ENCODE peak calls at places on chromosomes 5 and 9, in ten cellular contexts. One of them, this sample, is unnamed. For H3K9me3, the result is how much of the 10 kb centered on the place peaks cover.

GRCh38 chr5:178431777-178432155 is 158.4 kb downstream of the COL23A1 start:
- DNase-seq in transverse colon: no peak
- DNase-seq in endothelial cell of umbilical vein: no peak
- DNase-seq in upper lobe of left lung: no peak
- DNase-seq in H1: no peak
- DNase-seq in sigmoid colon: no peak
- DNase-seq in stomach: no peak
- DNase-seq in SK-N-SH: no peak
- DNase-seq in breast epithelium: no peak
- DNase-seq in HCT116: no peak
- DNase-seq in this sample: no peak

GRCh38 chr5:87829214-87829551 is 416.5 kb upstream of the CCNH start:
- DNase-seq in breast epithelium: peak
- DNase-seq in HCT116: peak
- DNase-seq in stomach: peak
- DNase-seq in SK-N-SH: no peak
- DNase-seq in transverse colon: no peak
- DNase-seq in sigmoid colon: peak
- DNase-seq in endothelial cell of umbilical vein: no peak
- DNase-seq in H1: no peak
- DNase-seq in upper lobe of left lung: no peak
- DNase-seq in this sample: no peak

GRCh38 chr5:58922392-58923171 is 339.7 kb downstream of the RAB3C start:
- DNase-seq in SK-N-SH: no peak
- DNase-seq in upper lobe of left lung: peak
- DNase-seq in stomach: peak
- DNase-seq in sigmoid colon: peak
- DNase-seq in breast epithelium: peak
- DNase-seq in transverse colon: peak
- DNase-seq in HCT116: no peak
- DNase-seq in endothelial cell of umbilical vein: peak
- DNase-seq in H1: no peak
- DNase-seq in this sample: peak

GRCh38 chr9:119365291-119366027 is 3.8 kb downstream of the BRINP1 start:
- DNase-seq in endothelial cell of umbilical vein: peak
- DNase-seq in transverse colon: no peak
- DNase-seq in sigmoid colon: no peak
- DNase-seq in H1: peak
- DNase-seq in SK-N-SH: peak
- DNase-seq in upper lobe of left lung: no peak
- DNase-seq in stomach: no peak
- DNase-seq in HCT116: no peak
- DNase-seq in breast epithelium: no peak
- DNase-seq in this sample: no peak

GRCh38 chr5:157607371-157608161 is 32.0 kb upstream of the ADAM19 start:
- DNase-seq in upper lobe of left lung: no peak
- DNase-seq in HCT116: peak
- DNase-seq in endothelial cell of umbilical vein: no peak
- DNase-seq in sigmoid colon: no peak
- DNase-seq in stomach: no peak
- DNase-seq in SK-N-SH: no peak
- DNase-seq in H1: no peak
- DNase-seq in transverse colon: peak
- DNase-seq in breast epithelium: no peak
- DNase-seq in this sample: no peak

GRCh38 chr9:68997676-68998075 is 16.2 kb downstream of the PRKACG start:
- DNase-seq in sigmoid colon: no peak
- DNase-seq in endothelial cell of umbilical vein: no peak
- DNase-seq in transverse colon: no peak
- DNase-seq in breast epithelium: no peak
- DNase-seq in H1: no peak
- DNase-seq in SK-N-SH: no peak
- DNase-seq in HCT116: no peak
- DNase-seq in upper lobe of left lung: no peak
- DNase-seq in stomach: no peak
- DNase-seq in this sample: no peak

GRCh38 chr9:98159790-98160189 is 32.6 kb downstream of the CORO2A start:
- DNase-seq in endothelial cell of umbilical vein: no peak
- DNase-seq in breast epithelium: no peak
- DNase-seq in sigmoid colon: no peak
- DNase-seq in SK-N-SH: no peak
- DNase-seq in stomach: no peak
- DNase-seq in upper lobe of left lung: no peak
- DNase-seq in transverse colon: no peak
- DNase-seq in HCT116: no peak
- DNase-seq in H1: no peak
- DNase-seq in this sample: no peak

GRCh38 chr5:129271309-129271708 is 176.8 kb downstream of the ISOC1 start:
- DNase-seq in upper lobe of left lung: no peak
- DNase-seq in HCT116: peak
- DNase-seq in transverse colon: no peak
- DNase-seq in breast epithelium: no peak
- DNase-seq in sigmoid colon: no peak
- DNase-seq in stomach: no peak
- DNase-seq in endothelial cell of umbilical vein: peak
- DNase-seq in H1: no peak
- DNase-seq in SK-N-SH: no peak
- DNase-seq in this sample: no peak

GRCh38 chr9:75432386-75432785 is 344.1 kb downstream of the OSTF1 start:
- DNase-seq in HCT116: no peak
- DNase-seq in H1: no peak
- DNase-seq in stomach: no peak
- DNase-seq in endothelial cell of umbilical vein: no peak
- DNase-seq in breast epithelium: no peak
- DNase-seq in sigmoid colon: no peak
- DNase-seq in upper lobe of left lung: no peak
- DNase-seq in SK-N-SH: no peak
- DNase-seq in transverse colon: no peak
- DNase-seq in this sample: no peak

GRCh38 chr5:22835630-22836029 is 17.5 kb downstream of the CDH12 start:
- DNase-seq in transverse colon: no peak
- DNase-seq in sigmoid colon: no peak
- DNase-seq in upper lobe of left lung: no peak
- DNase-seq in HCT116: no peak
- DNase-seq in stomach: no peak
- DNase-seq in H1: no peak
- DNase-seq in SK-N-SH: no peak
- DNase-seq in endothelial cell of umbilical vein: no peak
- DNase-seq in breast epithelium: no peak
- DNase-seq in this sample: no peak

GRCh38 chr9:21682981-21683380 is 119.5 kb upstream of the MTAP start:
- DNase-seq in sigmoid colon: no peak
- DNase-seq in breast epithelium: no peak
- DNase-seq in H1: no peak
- DNase-seq in transverse colon: no peak
- DNase-seq in stomach: no peak
- DNase-seq in SK-N-SH: no peak
- DNase-seq in HCT116: no peak
- DNase-seq in upper lobe of left lung: no peak
- DNase-seq in endothelial cell of umbilical vein: peak
- DNase-seq in this sample: no peak

GRCh38 chr5:111641533-111642230 is 115.3 kb downstream of the NREP start:
- DNase-seq in breast epithelium: no peak
- DNase-seq in sigmoid colon: no peak
- DNase-seq in HCT116: no peak
- DNase-seq in endothelial cell of umbilical vein: no peak
- DNase-seq in transverse colon: no peak
- DNase-seq in H1: no peak
- DNase-seq in SK-N-SH: no peak
- DNase-seq in upper lobe of left lung: no peak
- DNase-seq in stomach: no peak
- DNase-seq in this sample: no peak

GRCh38 chr5:14383923-14384322 is 197.7 kb upstream of the OTULINL start:
- DNase-seq in breast epithelium: no peak
- DNase-seq in SK-N-SH: no peak
- DNase-seq in HCT116: no peak
- DNase-seq in sigmoid colon: no peak
- DNase-seq in upper lobe of left lung: no peak
- DNase-seq in stomach: no peak
- DNase-seq in H1: no peak
- DNase-seq in transverse colon: no peak
- DNase-seq in endothelial cell of umbilical vein: no peak
- DNase-seq in this sample: no peak

GRCh38 chr5:157167219-157167621 is 1.2 kb upstream of the GARIN3 start:
- DNase-seq in endothelial cell of umbilical vein: no peak
- DNase-seq in breast epithelium: no peak
- DNase-seq in upper lobe of left lung: no peak
- DNase-seq in H1: no peak
- DNase-seq in transverse colon: no peak
- DNase-seq in stomach: no peak
- DNase-seq in HCT116: no peak
- DNase-seq in SK-N-SH: no peak
- DNase-seq in sigmoid colon: no peak
- DNase-seq in this sample: no peak

GRCh38 chr5:134571703-134572405 is 46.4 kb downstream of the JADE2 start:
- DNase-seq in breast epithelium: no peak
- DNase-seq in sigmoid colon: no peak
- DNase-seq in HCT116: no peak
- DNase-seq in endothelial cell of umbilical vein: no peak
- DNase-seq in upper lobe of left lung: no peak
- DNase-seq in transverse colon: no peak
- DNase-seq in H1: no peak
- DNase-seq in SK-N-SH: no peak
- DNase-seq in stomach: no peak
- DNase-seq in this sample: peak

GRCh38 chr9:97567182-97567893 is 65.8 kb downstream of the TSTD2 start:
- DNase-seq in upper lobe of left lung: no peak
- DNase-seq in breast epithelium: no peak
- DNase-seq in endothelial cell of umbilical vein: no peak
- DNase-seq in HCT116: no peak
- DNase-seq in H1: peak
- DNase-seq in transverse colon: no peak
- DNase-seq in sigmoid colon: no peak
- DNase-seq in stomach: no peak
- DNase-seq in SK-N-SH: no peak
- DNase-seq in this sample: peak

GRCh38 chr5:154823605-154824004 is 26.8 kb downstream of the FAXDC2 start:
- DNase-seq in HCT116: no peak
- DNase-seq in endothelial cell of umbilical vein: no peak
- DNase-seq in upper lobe of left lung: no peak
- DNase-seq in sigmoid colon: no peak
- DNase-seq in SK-N-SH: no peak
- DNase-seq in stomach: no peak
- DNase-seq in H1: no peak
- DNase-seq in breast epithelium: no peak
- DNase-seq in transverse colon: no peak
- DNase-seq in this sample: peak

GRCh38 chr5:60207031-60207430 is 313.5 kb upstream of the PDE4D start:
- DNase-seq in stomach: no peak
- DNase-seq in SK-N-SH: no peak
- DNase-seq in sigmoid colon: no peak
- DNase-seq in endothelial cell of umbilical vein: no peak
- DNase-seq in transverse colon: no peak
- DNase-seq in H1: no peak
- DNase-seq in HCT116: no peak
- DNase-seq in breast epithelium: no peak
- DNase-seq in upper lobe of left lung: no peak
- DNase-seq in this sample: no peak

GRCh38 chr9:121725008-121725795 is 73.8 kb downstream of the DAB2IP start:
- DNase-seq in stomach: peak
- DNase-seq in HCT116: no peak
- DNase-seq in endothelial cell of umbilical vein: peak
- DNase-seq in H1: no peak
- DNase-seq in breast epithelium: peak
- DNase-seq in transverse colon: peak
- DNase-seq in upper lobe of left lung: no peak
- DNase-seq in SK-N-SH: no peak
- DNase-seq in sigmoid colon: peak
- DNase-seq in this sample: no peak
- TF ChIP-seq POLR2AphosphoS5 in stomach: peak
- TF ChIP-seq POLR2AphosphoS5 in HCT116: no peak
- TF ChIP-seq POLR2AphosphoS5 in endothelial cell of umbilical vein: peak
- TF ChIP-seq POLR2AphosphoS5 in H1: no peak
- TF ChIP-seq POLR2AphosphoS5 in breast epithelium: peak
- TF ChIP-seq POLR2AphosphoS5 in transverse colon: peak
- TF ChIP-seq POLR2AphosphoS5 in upper lobe of left lung: peak
- TF ChIP-seq POLR2AphosphoS5 in SK-N-SH: no peak
- TF ChIP-seq POLR2AphosphoS5 in sigmoid colon: peak
- TF ChIP-seq POLR2AphosphoS5 in this sample: peak

DNA sequence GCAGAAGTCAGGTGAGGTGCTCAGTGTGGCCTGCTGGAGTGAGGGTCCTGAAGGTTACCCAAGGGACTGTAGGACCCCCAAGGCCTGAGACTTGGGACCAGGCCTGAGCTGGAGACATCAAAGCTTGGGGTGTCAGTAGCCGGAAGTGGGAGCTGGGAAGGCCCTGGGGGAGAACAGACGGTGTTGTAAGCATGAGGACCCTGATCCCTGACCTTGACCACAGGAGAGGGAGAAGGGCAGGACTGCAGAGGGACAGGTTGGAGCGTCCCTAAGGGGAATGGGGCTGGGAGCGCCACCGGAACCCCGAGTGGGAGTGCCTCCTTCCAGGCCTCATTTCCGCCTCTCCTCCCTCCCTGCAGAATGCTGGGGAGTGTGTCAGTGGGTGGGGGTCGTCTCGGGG is 533 bp downstream of the TTC16 start:
- DNase-seq in upper lobe of left lung: no peak
- DNase-seq in transverse colon: no peak
- DNase-seq in HCT116: no peak
- DNase-seq in sigmoid colon: no peak
- DNase-seq in H1: no peak
- DNase-seq in SK-N-SH: no peak
- DNase-seq in stomach: no peak
- DNase-seq in breast epithelium: no peak
- DNase-seq in endothelial cell of umbilical vein: no peak
- DNase-seq in this sample: no peak
- H3K27ac ChIP-seq in upper lobe of left lung: peak
- H3K27ac ChIP-seq in transverse colon: peak
- H3K27ac ChIP-seq in HCT116: peak
- H3K27ac ChIP-seq in sigmoid colon: peak
- H3K27ac ChIP-seq in H1: no peak
- H3K27ac ChIP-seq in SK-N-SH: peak
- H3K27ac ChIP-seq in stomach: no peak
- H3K27ac ChIP-seq in breast epithelium: peak
- H3K27ac ChIP-seq in endothelial cell of umbilical vein: no peak
- H3K27ac ChIP-seq in this sample: peak

DNA sequence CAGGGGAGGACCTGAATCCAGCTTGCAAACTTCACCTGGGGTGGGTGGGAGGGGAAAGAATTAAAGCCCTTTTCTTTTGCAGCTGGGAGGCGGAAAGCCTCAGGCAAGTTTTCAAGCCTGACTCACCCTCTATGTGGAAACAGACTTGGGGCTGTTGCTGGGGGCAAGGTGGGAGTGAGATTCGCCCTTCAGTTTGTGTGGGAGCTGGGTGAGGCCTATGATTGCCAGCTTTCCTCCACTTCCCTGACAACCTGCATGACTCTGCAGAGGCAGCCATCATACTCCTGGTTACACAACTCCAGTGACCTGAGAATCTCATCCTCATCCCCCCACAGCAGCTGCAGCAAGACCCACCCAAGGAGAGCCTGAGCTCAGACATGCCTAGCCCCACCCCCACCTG is 43.2 kb upstream of the SREK1 start:
- DNase-seq in endothelial cell of umbilical vein: no peak
- DNase-seq in transverse colon: no peak
- DNase-seq in upper lobe of left lung: no peak
- DNase-seq in HCT116: no peak
- DNase-seq in SK-N-SH: no peak
- DNase-seq in H1: no peak
- DNase-seq in stomach: no peak
- DNase-seq in sigmoid colon: no peak
- DNase-seq in breast epithelium: no peak
- DNase-seq in this sample: no peak
- H3K9me3 ChIP-seq in endothelial cell of umbilical vein: under half
- H3K9me3 ChIP-seq in transverse colon: under half
- H3K9me3 ChIP-seq in upper lobe of left lung: under half
- H3K9me3 ChIP-seq in HCT116: under half
- H3K9me3 ChIP-seq in SK-N-SH: under half
- H3K9me3 ChIP-seq in H1: under half
- H3K9me3 ChIP-seq in stomach: half or more
- H3K9me3 ChIP-seq in sigmoid colon: under half
- H3K9me3 ChIP-seq in breast epithelium: under half
- H3K9me3 ChIP-seq in this sample: half or more

GRCh38 chr9:128917151-128917849 is 3.5 kb upstream of the PHYHD1 start:
- DNase-seq in upper lobe of left lung: peak
- DNase-seq in H1: no peak
- DNase-seq in transverse colon: peak
- DNase-seq in breast epithelium: peak
- DNase-seq in sigmoid colon: peak
- DNase-seq in endothelial cell of umbilical vein: peak
- DNase-seq in HCT116: no peak
- DNase-seq in SK-N-SH: no peak
- DNase-seq in stomach: peak
- DNase-seq in this sample: no peak
- TF ChIP-seq POLR2AphosphoS5 in upper lobe of left lung: peak
- TF ChIP-seq POLR2AphosphoS5 in H1: no peak
- TF ChIP-seq POLR2AphosphoS5 in transverse colon: peak
- TF ChIP-seq POLR2AphosphoS5 in breast epithelium: peak
- TF ChIP-seq POLR2AphosphoS5 in sigmoid colon: peak
- TF ChIP-seq POLR2AphosphoS5 in endothelial cell of umbilical vein: peak
- TF ChIP-seq POLR2AphosphoS5 in HCT116: no peak
- TF ChIP-seq POLR2AphosphoS5 in SK-N-SH: no peak
- TF ChIP-seq POLR2AphosphoS5 in stomach: peak
- TF ChIP-seq POLR2AphosphoS5 in this sample: peak